ENCODE peak calls at places on chromosomes 11 and 22, in five cellular contexts. One of them, this sample, is unnamed.

GRCh38 chr22:18031670-18032454 is 7.5 kb upstream of the MICAL3 start:
- DNase-seq in neuronal stem cell: no peak
- DNase-seq in H9: no peak
- DNase-seq in IMR-90: peak
- DNase-seq in H1: no peak
- DNase-seq in this sample: peak

GRCh38 chr11:113553235-113553634 is 78.0 kb upstream of the DRD2 start:
- DNase-seq in H1: peak
- DNase-seq in H9: peak
- DNase-seq in neuronal stem cell: peak
- DNase-seq in IMR-90: peak
- DNase-seq in this sample: peak

GRCh38 chr22:24494535-24495364 is at the start of gene UPB1:
- DNase-seq in H1: no peak
- DNase-seq in IMR-90: no peak
- DNase-seq in neuronal stem cell: no peak
- DNase-seq in H9: peak
- DNase-seq in this sample: no peak

GRCh38 chr11:88886796-88887195 is 179.0 kb downstream of the GRM5 start:
- DNase-seq in IMR-90: peak
- DNase-seq in neuronal stem cell: peak
- DNase-seq in H1: peak
- DNase-seq in H9: peak
- DNase-seq in this sample: no peak

GRCh38 chr11:106961048-106961447 is 57.2 kb downstream of the GUCY1A2 start:
- DNase-seq in IMR-90: no peak
- DNase-seq in H9: no peak
- DNase-seq in neuronal stem cell: no peak
- DNase-seq in H1: no peak
- DNase-seq in this sample: peak

GRCh38 chr22:28899199-28899853 is 16.0 kb downstream of the ZNRF3 start:
- DNase-seq in neuronal stem cell: no peak
- DNase-seq in H9: no peak
- DNase-seq in IMR-90: peak
- DNase-seq in H1: no peak
- DNase-seq in this sample: no peak

GRCh38 chr11:129115652-129116585 is 76.2 kb downstream of the ARHGAP32 start:
- DNase-seq in IMR-90: peak
- DNase-seq in neuronal stem cell: no peak
- DNase-seq in H1: no peak
- DNase-seq in H9: no peak
- DNase-seq in this sample: peak

GRCh38 chr11:3836903-3837302 is 3.9 kb downstream of the RHOG start:
- DNase-seq in IMR-90: no peak
- DNase-seq in H1: no peak
- DNase-seq in H9: no peak
- DNase-seq in neuronal stem cell: no peak
- DNase-seq in this sample: no peak

GRCh38 chr11:30452842-30453241 is 129.9 kb downstream of the ARL14EP start:
- DNase-seq in neuronal stem cell: no peak
- DNase-seq in IMR-90: no peak
- DNase-seq in H9: no peak
- DNase-seq in H1: no peak
- DNase-seq in this sample: no peak

GRCh38 chr22:19911540-19912235 is 29.9 kb upstream of the COMT start:
- DNase-seq in H1: no peak
- DNase-seq in H9: no peak
- DNase-seq in IMR-90: no peak
- DNase-seq in neuronal stem cell: no peak
- DNase-seq in this sample: no peak

GRCh38 chr11:70326365-70326803 is 55.9 kb downstream of the PPFIA1 start:
- DNase-seq in neuronal stem cell: no peak
- DNase-seq in IMR-90: peak
- DNase-seq in H9: no peak
- DNase-seq in H1: no peak
- DNase-seq in this sample: peak

GRCh38 chr11:96393753-96394348 is 4.0 kb downstream of the JRKL start:
- DNase-seq in H1: no peak
- DNase-seq in IMR-90: peak
- DNase-seq in H9: no peak
- DNase-seq in neuronal stem cell: no peak
- DNase-seq in this sample: peak

GRCh38 chr22:46604306-46604690 is 15.9 kb upstream of the GRAMD4 start:
- DNase-seq in neuronal stem cell: no peak
- DNase-seq in H9: no peak
- DNase-seq in H1: no peak
- DNase-seq in IMR-90: peak
- DNase-seq in this sample: peak

GRCh38 chr11:73415854-73416615 is 39.8 kb downstream of the RELT start:
- DNase-seq in IMR-90: peak
- DNase-seq in H9: no peak
- DNase-seq in H1: no peak
- DNase-seq in neuronal stem cell: no peak
- DNase-seq in this sample: no peak

GRCh38 chr11:111512296-111513239 is at the start of gene BTG4:
- DNase-seq in IMR-90: no peak
- DNase-seq in H9: peak
- DNase-seq in neuronal stem cell: no peak
- DNase-seq in H1: no peak
- DNase-seq in this sample: peak

GRCh38 chr22:44658371-44658953 is 43.5 kb upstream of the PRR5 start:
- DNase-seq in H1: no peak
- DNase-seq in H9: peak
- DNase-seq in neuronal stem cell: no peak
- DNase-seq in IMR-90: peak
- DNase-seq in this sample: no peak

GRCh38 chr11:122339661-122340060 is 223.6 kb upstream of the BLID start:
- DNase-seq in IMR-90: no peak
- DNase-seq in neuronal stem cell: no peak
- DNase-seq in H1: no peak
- DNase-seq in H9: no peak
- DNase-seq in this sample: no peak

GRCh38 chr11:10540915-10541591 is at the start of gene RNF141:
- DNase-seq in H1: peak
- DNase-seq in IMR-90: peak
- DNase-seq in neuronal stem cell: peak
- DNase-seq in H9: peak
- DNase-seq in this sample: peak

GRCh38 chr11:29914203-29914930 is 102.5 kb downstream of the KCNA4 start:
- DNase-seq in neuronal stem cell: no peak
- DNase-seq in H1: no peak
- DNase-seq in H9: no peak
- DNase-seq in IMR-90: no peak
- DNase-seq in this sample: no peak

GRCh38 chr11:33135216-33135615 is 26.1 kb downstream of the CSTF3 start:
- DNase-seq in H1: no peak
- DNase-seq in neuronal stem cell: no peak
- DNase-seq in IMR-90: peak
- DNase-seq in H9: no peak
- DNase-seq in this sample: peak

GRCh38 chr22:28864878-28865596 is 18.3 kb upstream of the ZNRF3 start:
- DNase-seq in IMR-90: no peak
- DNase-seq in H9: no peak
- DNase-seq in H1: no peak
- DNase-seq in neuronal stem cell: no peak
- DNase-seq in this sample: no peak

GRCh38 chr11:30789270-30789669 is 203.1 kb upstream of the MPPED2 start:
- DNase-seq in H1: no peak
- DNase-seq in IMR-90: peak
- DNase-seq in H9: no peak
- DNase-seq in neuronal stem cell: no peak
- DNase-seq in this sample: peak

GRCh38 chr22:27443315-27443714 is 358.2 kb downstream of the MN1 start:
- DNase-seq in H1: no peak
- DNase-seq in IMR-90: no peak
- DNase-seq in neuronal stem cell: no peak
- DNase-seq in H9: no peak
- DNase-seq in this sample: no peak

GRCh38 chr11:68505596-68505995 is 45.0 kb downstream of the PPP6R3 start:
- DNase-seq in IMR-90: peak
- DNase-seq in neuronal stem cell: no peak
- DNase-seq in H9: no peak
- DNase-seq in H1: no peak
- DNase-seq in this sample: no peak

GRCh38 chr11:102452461-102453285 is at the start of gene TMEM123:
- DNase-seq in H9: peak
- DNase-seq in IMR-90: peak
- DNase-seq in H1: peak
- DNase-seq in neuronal stem cell: peak
- DNase-seq in this sample: peak

GRCh38 chr11:86999859-87000753 is 37.6 kb upstream of the TMEM135 start:
- DNase-seq in H1: no peak
- DNase-seq in H9: no peak
- DNase-seq in IMR-90: peak
- DNase-seq in neuronal stem cell: no peak
- DNase-seq in this sample: peak

GRCh38 chr22:32680895-32681294 is 120.6 kb upstream of the TIMP3 start:
- DNase-seq in neuronal stem cell: no peak
- DNase-seq in IMR-90: no peak
- DNase-seq in H9: no peak
- DNase-seq in H1: no peak
- DNase-seq in this sample: no peak

GRCh38 chr22:32680277-32680676 is 121.2 kb upstream of the TIMP3 start:
- DNase-seq in neuronal stem cell: no peak
- DNase-seq in IMR-90: no peak
- DNase-seq in H1: no peak
- DNase-seq in H9: no peak
- DNase-seq in this sample: no peak

GRCh38 chr22:32674925-32675825 is 126.3 kb upstream of the TIMP3 start:
- DNase-seq in H9: no peak
- DNase-seq in neuronal stem cell: no peak
- DNase-seq in H1: no peak
- DNase-seq in IMR-90: no peak
- DNase-seq in this sample: peak

GRCh38 chr22:32676196-32676595 is 125.3 kb upstream of the TIMP3 start:
- DNase-seq in H1: no peak
- DNase-seq in IMR-90: no peak
- DNase-seq in neuronal stem cell: no peak
- DNase-seq in H9: no peak
- DNase-seq in this sample: no peak

DNA sequence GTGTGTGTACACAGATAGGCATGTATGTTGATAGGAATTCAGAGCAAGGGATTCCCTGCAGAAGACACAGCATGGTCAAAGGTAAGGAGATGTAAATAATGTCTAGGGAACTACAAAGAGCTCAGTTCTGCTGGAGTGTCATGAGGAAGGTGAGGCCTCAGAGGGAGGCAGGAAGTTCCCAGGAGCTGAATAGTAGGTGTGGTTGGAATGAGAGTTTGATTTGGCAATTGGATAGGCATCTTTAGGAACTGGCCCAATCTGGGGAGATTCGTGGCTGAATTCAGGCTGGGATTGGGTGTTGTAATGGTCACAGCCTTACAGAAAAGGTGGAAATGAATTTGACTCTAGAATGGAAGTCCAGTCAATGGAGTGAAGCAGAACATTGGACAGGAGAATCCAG is 123.6 kb upstream of the TIMP3 start:
- DNase-seq in H1: no peak
- DNase-seq in H9: no peak
- DNase-seq in neuronal stem cell: no peak
- DNase-seq in IMR-90: no peak
- DNase-seq in this sample: no peak
- H3K14ac ChIP-seq in H1: no peak
- H3K14ac ChIP-seq in H9: no peak
- H3K14ac ChIP-seq in neuronal stem cell: no peak
- H3K14ac ChIP-seq in IMR-90: no peak
- H3K14ac ChIP-seq in this sample: no peak

GRCh38 chr11:79807506-79807905 is 366.7 kb upstream of the TENM4 start:
- DNase-seq in H1: no peak
- DNase-seq in IMR-90: no peak
- DNase-seq in neuronal stem cell: no peak
- DNase-seq in H9: no peak
- DNase-seq in this sample: no peak
- H2BK15ac ChIP-seq in H1: no peak
- H2BK15ac ChIP-seq in IMR-90: no peak
- H2BK15ac ChIP-seq in neuronal stem cell: no peak
- H2BK15ac ChIP-seq in H9: no peak
- H2BK15ac ChIP-seq in this sample: no peak

GRCh38 chr11:94769897-94770296 is 1.7 kb downstream of the AMOTL1 start:
- DNase-seq in H9: no peak
- DNase-seq in IMR-90: no peak
- DNase-seq in H1: no peak
- DNase-seq in neuronal stem cell: no peak
- DNase-seq in this sample: no peak
- H3K14ac ChIP-seq in H9: no peak
- H3K14ac ChIP-seq in IMR-90: peak
- H3K14ac ChIP-seq in H1: no peak
- H3K14ac ChIP-seq in neuronal stem cell: no peak
- H3K14ac ChIP-seq in this sample: no peak

GRCh38 chr22:30197389-30197788 is 49.2 kb downstream of the LIF start:
- DNase-seq in H9: peak
- DNase-seq in IMR-90: peak
- DNase-seq in H1: no peak
- DNase-seq in neuronal stem cell: no peak
- DNase-seq in this sample: no peak
- H2BK15ac ChIP-seq in H9: no peak
- H2BK15ac ChIP-seq in IMR-90: peak
- H2BK15ac ChIP-seq in H1: no peak
- H2BK15ac ChIP-seq in neuronal stem cell: no peak
- H2BK15ac ChIP-seq in this sample: no peak

GRCh38 chr11:64385953-64386704 is 27.2 kb downstream of the RPS6KA4 start:
- DNase-seq in IMR-90: peak
- DNase-seq in H9: no peak
- DNase-seq in neuronal stem cell: no peak
- DNase-seq in H1: no peak
- DNase-seq in this sample: peak
- H3K14ac ChIP-seq in IMR-90: no peak
- H3K14ac ChIP-seq in H9: no peak
- H3K14ac ChIP-seq in neuronal stem cell: no peak
- H3K14ac ChIP-seq in H1: no peak
- H3K14ac ChIP-seq in this sample: no peak

DNA sequence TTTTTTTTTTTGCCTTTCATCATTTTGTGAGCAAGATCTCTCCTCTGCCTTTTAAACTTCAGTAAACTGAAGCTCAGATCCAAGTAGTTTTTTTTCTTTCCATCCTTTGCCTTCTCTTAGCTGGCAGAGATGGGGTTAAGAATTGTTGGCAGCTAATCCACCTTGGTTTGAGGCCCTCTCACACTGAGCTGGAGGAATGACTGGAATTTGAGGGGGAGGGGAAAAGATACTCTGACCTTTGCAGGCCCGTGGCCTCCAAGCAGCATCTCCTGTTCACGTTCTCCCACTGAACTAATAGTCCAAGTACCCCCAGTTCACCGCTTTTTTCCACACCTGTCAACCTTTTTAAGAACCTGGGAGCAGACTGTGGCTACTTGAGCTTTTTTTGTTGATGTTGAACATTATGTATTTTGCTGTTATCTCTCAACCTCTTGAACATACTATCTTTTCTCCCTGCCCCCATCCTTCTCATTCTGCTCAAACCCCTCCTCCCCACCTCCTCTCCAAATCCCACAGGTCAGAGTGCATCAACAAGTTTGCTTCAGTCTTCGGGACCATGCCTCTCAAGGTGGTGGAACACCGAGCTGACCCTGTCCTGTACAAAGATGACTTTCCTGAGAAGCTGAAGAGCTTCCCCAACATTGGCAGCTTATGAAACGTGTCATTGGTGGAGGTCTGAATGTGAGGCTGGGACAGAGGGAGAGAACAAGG is 66.2 kb downstream of the ALX4 start:
- DNase-seq in neuronal stem cell: peak
- DNase-seq in H1: peak
- DNase-seq in IMR-90: peak
- DNase-seq in H9: peak
- DNase-seq in this sample: peak
- H2BK15ac ChIP-seq in neuronal stem cell: no peak
- H2BK15ac ChIP-seq in H1: peak
- H2BK15ac ChIP-seq in IMR-90: peak
- H2BK15ac ChIP-seq in H9: no peak
- H2BK15ac ChIP-seq in this sample: no peak

This sample was measured in mesenchymal stem cell.